ENCODE peak calls at places on chromosomes 5 and 9, in four cellular contexts. N, W, R and C are unnamed samples.

GRCh38 chr5:159083532-159083931 is 16.2 kb downstream of the EBF1 start:
- DNase-seq in N (no peak), W (no peak), R (no peak), C (no peak)

GRCh38 chr5:164376840-164377239 is 871.4 kb downstream of the MAT2B start:
- DNase-seq in R (no peak), N (no peak), W (no peak), C (no peak)

GRCh38 chr5:53035868-53036381 is 46.8 kb downstream of the ITGA2 start:
- DNase-seq in R (no peak), W (no peak), N (peak; percentile 22), C (no peak)

GRCh38 chr9:22147818-22148573 is 138.9 kb upstream of the CDKN2B start:
- DNase-seq in R (no peak), W (no peak), N (no peak), C (no peak)

GRCh38 chr5:40879163-40879942 is 29.9 kb upstream of the C7 start:
- DNase-seq in R (no peak), N (peak; percentile 44), W (peak; percentile 6), C (no peak)

GRCh38 chr9:105694320-105694847 is at the start of gene TMEM38B:
- DNase-seq in W (peak; percentile 82), R (no peak), N (peak; percentile 96), C (peak; percentile 62)

GRCh38 chr9:124280176-124280691 is 22.5 kb downstream of the NEK6 start:
- DNase-seq in N (no peak), R (no peak), W (no peak), C (no peak)

GRCh38 chr5:16791036-16791705 is 144.9 kb downstream of the MYO10 start:
- DNase-seq in R (peak; percentile 24), N (peak; percentile 63), W (peak; percentile 23), C (peak; percentile 49)

GRCh38 chr9:967436-967835 is 9.0 kb upstream of the DMRT3 start:
- DNase-seq in W (no peak), N (no peak), R (no peak), C (no peak)

GRCh38 chr9:34777667-34778066 is 67.7 kb upstream of the CCL21 start:
- DNase-seq in N (no peak), R (no peak), W (no peak), C (no peak)

GRCh38 chr9:129141066-129142041 is 30.1 kb downstream of the PTPA start:
- DNase-seq in N (no peak), W (no peak), R (peak; percentile 71), C (peak; percentile 64)

GRCh38 chr9:130043654-130044623 is 950 bp upstream of the FNBP1 start:
- DNase-seq in R (no peak), N (peak; percentile 54), W (no peak), C (no peak)

GRCh38 chr5:135433626-135434426 is 13.3 kb downstream of the DCANP1 start:
- DNase-seq in W (no peak), N (peak; percentile 45), R (no peak), C (no peak)

GRCh38 chr5:90636948-90637347 is 78.4 kb downstream of the ADGRV1 start:
- DNase-seq in N (no peak), R (no peak), W (no peak), C (no peak)

GRCh38 chr5:14166437-14166836 is 23.3 kb downstream of the TRIO start:
- DNase-seq in N (no peak), R (no peak), W (no peak), C (no peak)

GRCh38 chr5:100904259-100904822 is 1.3 kb upstream of the ST8SIA4 start:
- DNase-seq in W (no peak), N (no peak), R (no peak), C (no peak)

GRCh38 chr5:133840168-133840567 is 128.3 kb downstream of the C5orf15 start:
- DNase-seq in W (no peak), R (no peak), N (no peak), C (no peak)

GRCh38 chr9:135050072-135050990 is 37.1 kb upstream of the OLFM1 start:
- DNase-seq in W (no peak), N (no peak), R (peak; percentile 13), C (no peak)

GRCh38 chr9:107615325-107615724 is 125.8 kb upstream of the KLF4 start:
- DNase-seq in W (no peak), N (no peak), R (no peak), C (peak; percentile 90)

GRCh38 chr5:159448841-159449407 is 118.6 kb upstream of the IL12B start:
- DNase-seq in R (no peak), N (no peak), W (no peak), C (no peak)

GRCh38 chr5:138330813-138331448 is 673 bp downstream of the CDC25C start:
- DNase-seq in W (no peak), N (no peak), R (no peak), C (no peak)

GRCh38 chr5:66898241-66899039 is 298.2 kb downstream of the CD180 start:
- DNase-seq in N (no peak), W (no peak), R (no peak), C (no peak)

GRCh38 chr5:54062958-54063357 is 247.4 kb downstream of the ARL15 start:
- DNase-seq in W (no peak), R (no peak), N (no peak), C (no peak)

GRCh38 chr5:137565450-137565849 is 66.3 kb upstream of the SPOCK1 start:
- DNase-seq in N (no peak), R (no peak), W (no peak), C (no peak)

GRCh38 chr5:21688655-21689054 is 1164.5 kb downstream of the CDH12 start:
- DNase-seq in N (no peak), R (no peak), W (no peak), C (no peak)

GRCh38 chr5:40716000-40716399 is 36.3 kb downstream of the PTGER4 start:
- DNase-seq in N (no peak), R (no peak), W (no peak), C (no peak)

GRCh38 chr5:7850533-7851239 is at the start of gene CFAP90:
- DNase-seq in W (no peak), N (no peak), R (no peak), C (no peak)

GRCh38 chr5:103031607-103032006 is 88.3 kb downstream of the GIN1 start:
- DNase-seq in W (no peak), R (no peak), N (no peak), C (no peak)

GRCh38 chr9:80874276-80874675 is 815.1 kb downstream of the TLE1 start:
- DNase-seq in R (no peak), N (no peak), W (no peak), C (no peak)

GRCh38 chr5:126970517-126971017 is 59.8 kb downstream of the MARCHF3 start:
- DNase-seq in N (no peak), R (no peak), W (no peak), C (no peak)

GRCh38 chr9:71647094-71647591 is 121.2 kb downstream of the CEMIP2 start:
- DNase-seq in N (peak; percentile 49), R (peak; percentile 16), W (no peak), C (peak; percentile 77)

GRCh38 chr5:179357036-179357435 is 11.8 kb upstream of the ADAMTS2 start:
- DNase-seq in N (no peak), R (no peak), W (no peak), C (no peak)

GRCh38 chr5:133928690-133929393 is 39.6 kb downstream of the C5orf15 start:
- DNase-seq in R (no peak), N (no peak), W (no peak), C (no peak)

GRCh38 chr9:81825831-81826540 is 102.2 kb upstream of the SPATA31D4 start:
- DNase-seq in R (no peak), W (no peak), N (no peak), C (no peak)

GRCh38 chr9:125681086-125681622 is 25.9 kb downstream of the MAPKAP1 start:
- DNase-seq in R (no peak), N (no peak), W (no peak), C (no peak)

GRCh38 chr9:109780453-109781033 is 545 bp downstream of the PALM2AKAP2 start:
- DNase-seq in N (no peak), R (no peak), W (no peak), C (no peak)

GRCh38 chr5:143431789-143432188 is 28.3 kb upstream of the NR3C1 start:
- DNase-seq in R (no peak), W (no peak), N (no peak), C (no peak)

GRCh38 chr5:128534729-128535128 is 3.3 kb downstream of the FBN2 start:
- DNase-seq in W (no peak), R (no peak), N (no peak), C (no peak)

GRCh38 chr5:128528126-128528525 is 9.9 kb downstream of the FBN2 start:
- DNase-seq in N (no peak), R (no peak), W (no peak), C (no peak)

GRCh38 chr5:128535225-128535624 is 2.8 kb downstream of the FBN2 start:
- DNase-seq in W (no peak), R (no peak), N (no peak), C (no peak)

GRCh38 chr5:128532776-128533175 is 5.3 kb downstream of the FBN2 start:
- DNase-seq in R (no peak), N (no peak), W (no peak), C (no peak)

GRCh38 chr5:128532127-128532526 is 5.9 kb downstream of the FBN2 start:
- DNase-seq in N (no peak), R (no peak), W (no peak), C (no peak)
- TF ChIP-seq SPI1 in N (no peak), R (no peak), W (no peak), C (no peak)

GRCh38 chr9:121684381-121685145 is 33.1 kb downstream of the DAB2IP start:
- DNase-seq in W (peak; percentile 68), N (peak; percentile 65), R (no peak), C (no peak)
- TF ChIP-seq SPI1 in W (no peak), N (no peak), R (no peak), C (no peak)

DNA sequence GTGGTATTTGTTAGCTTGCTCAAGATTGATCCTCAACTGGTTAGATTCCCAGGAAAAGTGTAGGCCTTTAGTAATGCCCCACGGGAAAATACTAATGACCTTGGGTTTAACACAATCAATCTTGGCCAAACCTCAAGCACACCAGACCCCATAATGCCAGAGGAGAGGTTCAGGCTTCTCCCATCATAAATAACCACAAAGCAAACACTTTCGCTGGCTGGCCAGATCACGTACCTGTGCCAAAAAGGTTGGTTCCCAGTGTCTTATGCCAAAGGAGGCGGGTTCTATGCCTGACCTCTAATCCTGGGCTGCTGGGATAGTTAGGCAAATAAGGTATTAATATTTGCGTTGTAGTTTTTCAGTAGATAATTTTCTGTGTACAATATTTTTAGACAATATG is 379.2 kb upstream of the CDH18 start:
- DNase-seq in W (no peak), N (no peak), R (no peak), C (no peak)
- TF ChIP-seq SPI1 in W (no peak), N (no peak), R (no peak), C (no peak)

GRCh38 chr9:32703635-32704034 is 68.2 kb upstream of the TAF1L start:
- DNase-seq in N (no peak), W (no peak), R (no peak), C (no peak)
- TF ChIP-seq SPI1 in N (no peak), W (no peak), R (no peak), C (no peak)

DNA sequence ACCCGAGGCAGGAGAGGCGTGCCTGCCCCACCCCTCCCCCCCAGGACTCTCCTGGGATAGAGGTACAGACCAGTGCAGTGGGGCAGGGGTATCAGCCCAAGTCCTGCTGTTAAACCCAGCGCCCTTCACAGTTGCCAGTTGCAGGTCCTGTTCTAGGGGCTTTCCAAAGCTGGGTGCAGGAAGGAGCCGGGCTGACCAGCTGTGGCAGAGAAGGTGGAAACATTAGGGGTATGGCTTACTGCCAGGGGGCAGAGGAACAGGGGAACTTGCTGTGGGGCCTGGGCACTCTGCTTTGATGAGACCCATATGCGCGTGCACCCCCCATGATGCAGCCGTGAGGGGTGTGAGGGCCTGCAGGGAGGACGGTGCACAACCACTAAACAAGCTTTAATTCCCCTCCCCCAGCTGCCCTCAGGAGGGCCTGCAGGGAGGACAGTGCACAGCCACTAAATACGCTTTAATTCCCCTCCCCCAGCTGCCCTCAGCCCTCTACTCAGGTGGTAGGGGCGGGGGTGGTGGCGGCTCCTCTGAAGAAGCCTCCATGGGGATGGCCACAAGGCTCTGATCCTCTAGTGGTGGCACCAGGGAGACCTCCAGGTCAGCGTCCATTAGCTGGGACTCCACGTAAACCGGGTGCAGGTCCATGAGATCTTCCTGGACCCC is 766 bp upstream of the LRRC26 start:
- DNase-seq in R (no peak), W (no peak), N (no peak), C (no peak)
- TF ChIP-seq SPI1 in R (no peak), W (no peak), N (no peak), C (no peak)